ENCODE peak calls at places on chromosome 13, in ten cellular contexts. B is HCT116, U is H1, F is endothelial cell of umbilical vein, S is testis, G is heart left ventricle, C is GM12878, D is tibial nerve, I is IMR-90, Z is uterus. M is an unnamed sample. For H3K27me3 and H3K4me1, the result is how much of the 10 kb centered on the place peaks cover.

GRCh38 chr13:100039740-100040139 is 49.2 kb upstream of the PCCA start:
- DNase-seq in D (no peak), C (no peak), F (no peak), S (no peak), G (no peak), B (no peak), I (peak), U (no peak), Z (no peak), M (no peak)

GRCh38 chr13:81133066-81133465 is 792.1 kb upstream of the SPRY2 start:
- DNase-seq in S (no peak), Z (no peak), B (no peak), I (no peak), G (no peak), C (no peak), U (no peak), F (no peak), D (no peak), M (no peak)

GRCh38 chr13:52383362-52383761 is 22.6 kb downstream of the THSD1 start:
- DNase-seq in Z (no peak), D (no peak), G (no peak), B (no peak), U (no peak), F (peak), S (no peak), C (no peak), I (peak), M (no peak)

GRCh38 chr13:35764359-35765015 is 288.0 kb upstream of the MAB21L1 start:
- DNase-seq in I (no peak), B (no peak), F (no peak), U (no peak), S (no peak), Z (no peak), D (no peak), C (no peak), G (no peak), M (no peak)

GRCh38 chr13:106561551-106562170 is 6.3 kb downstream of the ARGLU1 start:
- DNase-seq in D (no peak), U (no peak), C (peak), F (peak), G (peak), B (no peak), Z (no peak), S (peak), I (peak), M (no peak)

GRCh38 chr13:44818428-44818827 is 170.8 kb downstream of the NUFIP1 start:
- DNase-seq in B (peak), D (no peak), C (no peak), I (peak), G (no peak), Z (no peak), U (no peak), F (no peak), S (no peak), M (no peak)

GRCh38 chr13:43036386-43037220 is 13.2 kb downstream of the DNAJC15 start:
- DNase-seq in F (no peak), I (no peak), G (peak), B (no peak), Z (no peak), D (no peak), U (no peak), S (peak), C (no peak), M (peak)

GRCh38 chr13:85377783-85378182 is 421.4 kb downstream of the SLITRK6 start:
- DNase-seq in G (no peak), F (no peak), I (no peak), C (no peak), S (no peak), B (no peak), Z (no peak), U (no peak), D (no peak), M (no peak)

GRCh38 chr13:46182491-46182877 is 507 bp upstream of the LCP1 start:
- DNase-seq in G (no peak), S (no peak), D (no peak), U (no peak), B (no peak), F (no peak), C (no peak), I (no peak), Z (no peak), M (no peak)

GRCh38 chr13:101390461-101390860 is 25.8 kb downstream of the NALCN start:
- DNase-seq in G (no peak), F (peak), C (no peak), B (no peak), S (no peak), D (no peak), U (no peak), I (peak), Z (no peak), M (no peak)

GRCh38 chr13:24159362-24159761 is 1.2 kb upstream of the SPATA13 start:
- DNase-seq in G (no peak), S (no peak), B (no peak), F (no peak), U (no peak), D (no peak), I (no peak), C (no peak), Z (no peak), M (no peak)

GRCh38 chr13:43878897-43879322 is 630 bp downstream of the CCDC122 start:
- DNase-seq in U (no peak), D (peak), C (peak), I (peak), S (peak), F (peak), G (peak), Z (peak), B (no peak), M (peak)

GRCh38 chr13:27599845-27600553 is 20.3 kb downstream of the LNX2 start:
- DNase-seq in C (no peak), I (peak), D (no peak), B (peak), G (no peak), S (no peak), Z (no peak), U (no peak), F (peak), M (peak)

GRCh38 chr13:25688524-25688923 is 316.8 kb downstream of the ATP8A2 start:
- DNase-seq in G (no peak), I (no peak), U (no peak), B (no peak), F (no peak), Z (no peak), S (no peak), D (no peak), C (no peak), M (no peak)

GRCh38 chr13:108957369-108958012 is 328.1 kb downstream of the MYO16 start:
- DNase-seq in U (no peak), I (peak), F (peak), C (no peak), B (peak), S (no peak), Z (peak), G (no peak), D (peak), M (no peak)

GRCh38 chr13:37289212-37289935 is 183.9 kb upstream of the CSNK1A1L start:
- DNase-seq in S (no peak), F (peak), G (no peak), U (no peak), D (no peak), I (no peak), B (no peak), C (no peak), Z (no peak), M (no peak)

GRCh38 chr13:45436332-45436731 is 18.2 kb upstream of the SLC25A30 start:
- DNase-seq in C (no peak), F (no peak), U (no peak), D (no peak), G (no peak), S (no peak), I (no peak), Z (no peak), B (no peak), M (no peak)

GRCh38 chr13:109331898-109332297 is 454.5 kb downstream of the IRS2 start:
- DNase-seq in Z (no peak), C (no peak), F (no peak), I (peak), D (no peak), B (no peak), U (no peak), S (no peak), G (no peak), M (peak)

GRCh38 chr13:66660013-66660804 is 569.9 kb downstream of the PCDH9 start:
- DNase-seq in G (no peak), Z (no peak), I (peak), C (no peak), S (no peak), B (no peak), U (no peak), D (no peak), F (peak), M (no peak)

GRCh38 chr13:46089213-46089612 is 15.6 kb downstream of the CPB2 start:
- DNase-seq in C (no peak), G (no peak), U (no peak), I (no peak), B (no peak), D (no peak), S (no peak), F (no peak), Z (no peak), M (no peak)

GRCh38 chr13:92842145-92842544 is 384.5 kb upstream of the GPC6 start:
- DNase-seq in D (no peak), B (no peak), Z (no peak), I (peak), S (no peak), G (no peak), F (no peak), U (no peak), C (no peak), M (no peak)

GRCh38 chr13:95623141-95623540 is 21.4 kb downstream of the DZIP1 start:
- DNase-seq in Z (no peak), S (no peak), G (no peak), C (no peak), D (no peak), U (no peak), B (no peak), I (no peak), F (no peak), M (no peak)

GRCh38 chr13:85798999-85799646 is at the start of gene SLITRK6:
- DNase-seq in Z (no peak), U (peak), G (no peak), D (no peak), C (no peak), I (peak), S (no peak), F (no peak), B (peak), M (no peak)

GRCh38 chr13:25177012-25177411 is 4.9 kb upstream of the AMER2 start:
- DNase-seq in I (no peak), F (no peak), U (no peak), D (no peak), Z (no peak), G (no peak), S (no peak), C (no peak), B (no peak), M (no peak)

GRCh38 chr13:98576215-98576945 is 527 bp downstream of the STK24 start:
- DNase-seq in U (no peak), D (peak), F (peak), C (no peak), I (no peak), G (peak), S (peak), Z (peak), B (no peak), M (peak)

GRCh38 chr13:28659611-28659970 is 661 bp downstream of the POMP start:
- DNase-seq in C (no peak), G (no peak), U (no peak), D (no peak), Z (no peak), F (peak), B (no peak), S (no peak), I (peak), M (no peak)

GRCh38 chr13:48158915-48159314 is 64.0 kb upstream of the MED4 start:
- DNase-seq in C (no peak), D (no peak), G (no peak), Z (no peak), F (no peak), U (no peak), I (no peak), S (no peak), B (no peak), M (no peak)

GRCh38 chr13:36072127-36072526 is 59.1 kb downstream of the DCLK1 start:
- DNase-seq in C (no peak), D (no peak), S (no peak), U (no peak), G (no peak), I (no peak), B (no peak), F (no peak), Z (no peak), M (no peak)

GRCh38 chr13:90613076-90613795 is 734.3 kb upstream of the MIR17HG start:
- DNase-seq in B (no peak), U (no peak), D (no peak), Z (no peak), I (no peak), G (no peak), F (no peak), C (no peak), S (no peak), M (no peak)

GRCh38 chr13:102845630-102846260 is at the start of gene ERCC5:
- DNase-seq in B (peak), Z (peak), C (peak), I (peak), U (peak), S (peak), G (peak), D (peak), F (peak), M (peak)

GRCh38 chr13:107518292-107518691 is 697.0 kb downstream of the LIG4 start:
- DNase-seq in D (no peak), S (no peak), F (peak), C (no peak), Z (no peak), B (no peak), G (no peak), U (no peak), I (peak), M (no peak)

GRCh38 chr13:32650705-32651311 is 64.6 kb downstream of the PDS5B start:
- DNase-seq in B (peak), S (peak), D (peak), F (peak), C (peak), U (no peak), Z (peak), G (peak), I (peak), M (peak)

GRCh38 chr13:99459101-99459500 is 42.2 kb upstream of the TM9SF2 start:
- DNase-seq in S (no peak), Z (no peak), F (no peak), B (no peak), D (no peak), U (no peak), G (no peak), I (no peak), C (no peak), M (no peak)

GRCh38 chr13:112105244-112105681 is 38.3 kb downstream of the SOX1 start:
- DNase-seq in S (no peak), B (no peak), I (no peak), F (no peak), C (no peak), U (no peak), G (no peak), Z (no peak), D (no peak), M (no peak)
- H3K27me3 ChIP-seq in S (under half), B (under half), I (under half), F (under half), C (under half), U (half or more), G (half or more), Z (under half), D (under half), M (under half)

DNA sequence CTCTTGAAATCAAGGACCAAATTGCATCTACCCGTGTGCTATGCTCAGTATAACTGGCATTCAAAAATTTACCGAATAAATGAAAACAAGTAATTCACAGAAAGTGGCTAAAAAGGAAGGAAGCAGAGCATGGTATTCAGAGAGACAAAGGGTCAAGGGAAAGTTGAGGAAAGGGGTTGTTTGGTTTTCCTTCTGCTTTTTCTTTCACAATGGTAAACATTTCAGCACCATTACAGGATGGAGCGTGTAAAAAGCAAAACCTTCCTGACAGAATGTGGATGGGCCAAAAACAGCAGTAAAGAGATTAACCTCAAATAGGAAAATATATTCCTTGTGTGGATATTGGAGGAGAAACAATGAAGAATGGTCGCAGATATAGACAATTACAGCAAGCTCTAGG is 14.8 kb downstream of the DIAPH3 start:
- DNase-seq in I (no peak), D (no peak), G (no peak), U (no peak), Z (no peak), F (peak), C (no peak), S (no peak), B (no peak), M (no peak)
- H3K4me1 ChIP-seq in I (under half), D (under half), G (under half), U (under half), Z (under half), F (under half), C (under half), S (under half), B (under half), M (under half)

DNA sequence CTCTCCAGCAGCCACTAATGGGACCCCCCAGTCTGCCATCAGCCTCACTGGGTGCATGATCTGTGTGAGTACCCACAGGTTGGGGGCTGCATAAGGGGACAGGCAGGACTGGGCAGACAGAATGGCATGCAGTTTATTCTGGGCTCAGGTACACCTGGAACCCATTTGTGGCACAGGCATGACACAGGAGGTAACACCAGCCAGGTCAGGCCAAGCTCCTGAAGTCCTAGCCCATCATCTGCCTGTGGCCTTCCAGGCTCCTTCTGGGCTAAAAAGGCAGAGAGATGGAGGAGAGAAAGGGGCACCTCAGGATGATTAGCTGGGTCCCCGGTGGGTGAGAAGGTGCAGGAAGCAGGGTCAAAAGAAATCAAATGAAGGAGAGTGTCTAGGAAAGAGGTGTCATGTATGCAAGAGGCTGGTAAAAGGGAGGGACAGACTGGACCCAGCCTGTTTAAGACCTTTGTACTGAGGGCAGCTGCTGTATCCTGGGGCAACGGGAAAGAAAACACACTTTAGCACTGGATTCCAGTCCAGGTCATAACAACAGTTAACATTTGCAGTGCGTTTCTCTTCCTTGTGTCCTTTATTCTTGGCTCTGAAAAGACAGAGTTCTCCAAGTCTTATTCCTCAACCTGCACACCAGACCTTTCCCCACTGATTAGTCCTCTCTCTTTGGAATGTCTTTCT is 20.2 kb upstream of the DGKH start:
- DNase-seq in C (no peak), I (no peak), D (no peak), G (no peak), B (no peak), F (no peak), S (no peak), Z (no peak), U (no peak), M (peak)
- TF ChIP-seq POLR2A in C (no peak), I (no peak), D (no peak), G (no peak), B (no peak), F (no peak), S (no peak), Z (no peak), U (no peak), M (no peak)

GRCh38 chr13:113759525-113760137 is 605 bp downstream of the TMEM255B start:
- DNase-seq in G (peak), S (peak), U (no peak), F (peak), I (peak), Z (peak), C (no peak), B (no peak), D (peak), M (peak)

GRCh38 chr13:113761136-113761535 is 2.1 kb downstream of the TMEM255B start:
- DNase-seq in D (no peak), G (no peak), I (no peak), Z (no peak), U (no peak), S (no peak), F (no peak), B (no peak), C (no peak), M (no peak)

GRCh38 chr13:113762075-113762474 is 3.0 kb downstream of the TMEM255B start:
- DNase-seq in S (no peak), I (no peak), B (no peak), C (no peak), Z (no peak), U (no peak), D (no peak), G (no peak), F (no peak), M (no peak)

GRCh38 chr13:113756441-113757097 is 2.5 kb upstream of the TMEM255B start:
- DNase-seq in I (peak), G (peak), S (no peak), F (no peak), U (no peak), B (no peak), C (no peak), D (no peak), Z (no peak), M (no peak)

GRCh38 chr13:113758651-113759524 is at the start of gene TMEM255B:
- DNase-seq in Z (peak), U (no peak), S (peak), B (peak), G (peak), F (peak), I (peak), D (peak), C (no peak), M (peak)
- H3K27me3 ChIP-seq in Z (under half), U (under half), S (under half), B (under half), G (under half), F (under half), I (half or more), D (under half), C (under half), M (under half)

M was measured in body of pancreas.